ENCODE peak calls at places on chromosomes 7 and 10, in eight cellular contexts. P, K, C, S, D, M, X and V are unnamed samples.

GRCh38 chr10:27413387-27413786 is 90.7 kb upstream of the RAB18 start:
- DNase-seq in X (no peak), P (no peak), S (no peak), K (no peak), D (no peak), M (no peak), C (no peak), V (no peak)

GRCh38 chr10:117663750-117664149 is 121.2 kb downstream of the EMX2 start:
- DNase-seq in C (no peak), D (no peak), X (no peak), K (no peak), S (no peak), M (peak; percentile 37), P (peak; percentile 76), V (no peak)

GRCh38 chr10:95841711-95842498 is 65.9 kb upstream of the CC2D2B start:
- DNase-seq in S (peak; percentile 70), K (no peak), D (no peak), X (no peak), M (peak; percentile 21), P (peak; percentile 34), C (peak; percentile 71), V (peak; percentile 30)

GRCh38 chr7:42876182-42877068 is 35.4 kb downstream of the C7orf25 start:
- DNase-seq in D (no peak), S (peak; percentile 64), X (peak; percentile 49), P (peak; percentile 59), M (peak; percentile 55), C (peak; percentile 75), K (no peak), V (peak; percentile 15)

GRCh38 chr10:99172130-99172738 is 63.4 kb downstream of the HPSE2 start:
- DNase-seq in K (no peak), X (peak; percentile 18), P (no peak), D (peak; percentile 4), S (peak; percentile 34), M (peak; percentile 57), C (peak; percentile 61), V (peak; percentile 28)

GRCh38 chr7:133320887-133321286 is 68.0 kb downstream of the EXOC4 start:
- DNase-seq in C (no peak), M (no peak), X (no peak), S (no peak), K (no peak), P (no peak), D (no peak), V (no peak)

GRCh38 chr10:51896849-51897248 is 197.5 kb upstream of the CSTF2T start:
- DNase-seq in M (peak; percentile 13), K (no peak), X (no peak), S (no peak), D (no peak), C (no peak), P (no peak), V (no peak)

GRCh38 chr7:6035686-6036085 is 4.5 kb downstream of the ANKRD61 start:
- DNase-seq in S (no peak), C (no peak), D (no peak), X (no peak), K (no peak), M (no peak), P (no peak), V (no peak)

GRCh38 chr7:158973440-158973839 is 117.1 kb downstream of the DYNC2I1 start:
- DNase-seq in X (no peak), K (no peak), C (peak; percentile 57), P (peak; percentile 60), M (no peak), D (no peak), S (no peak), V (no peak)

GRCh38 chr10:71116426-71116825 is 95.9 kb upstream of the UNC5B start:
- DNase-seq in C (no peak), D (no peak), K (no peak), M (no peak), S (no peak), X (no peak), P (no peak), V (no peak)

GRCh38 chr10:11446133-11446532 is 165.3 kb downstream of the USP6NL start:
- DNase-seq in P (no peak), S (no peak), M (no peak), C (no peak), D (no peak), X (no peak), K (no peak), V (no peak)

GRCh38 chr7:42292991-42293521 is 56.0 kb upstream of the GLI3 start:
- DNase-seq in M (no peak), C (no peak), S (no peak), X (no peak), K (no peak), P (no peak), D (no peak), V (no peak)

GRCh38 chr7:132041108-132041507 is 484.7 kb upstream of the PODXL start:
- DNase-seq in P (no peak), M (no peak), K (no peak), D (no peak), C (no peak), S (no peak), X (no peak), V (no peak)

GRCh38 chr10:112607506-112607905 is 160.5 kb downstream of the VTI1A start:
- DNase-seq in X (no peak), P (no peak), C (no peak), S (no peak), D (no peak), K (no peak), M (no peak), V (no peak)

GRCh38 chr10:70053896-70054641 is 1.4 kb downstream of the MACROH2A2 start:
- DNase-seq in C (peak; percentile 60), X (peak; percentile 57), P (no peak), M (no peak), D (no peak), K (no peak), S (peak; percentile 16), V (no peak)

GRCh38 chr10:8049151-8049873 is 5.2 kb upstream of the GATA3 start:
- DNase-seq in X (no peak), C (no peak), S (no peak), P (peak; percentile 42), K (no peak), D (no peak), M (no peak), V (no peak)

GRCh38 chr7:8149222-8149621 is 112.7 kb downstream of the ICA1 start:
- DNase-seq in M (no peak), C (no peak), K (no peak), S (no peak), P (no peak), D (no peak), X (no peak), V (no peak)

GRCh38 chr7:45033261-45033930 is 33.4 kb downstream of the CCM2 start:
- DNase-seq in K (no peak), S (no peak), M (peak; percentile 17), C (no peak), X (no peak), P (no peak), D (no peak), V (no peak)

GRCh38 chr7:1661461-1661860 is 8.6 kb upstream of the ELFN1 start:
- DNase-seq in C (no peak), P (no peak), S (no peak), X (no peak), K (no peak), D (no peak), M (no peak), V (no peak)

GRCh38 chr7:50828801-50829200 is 46.1 kb upstream of the GRB10 start:
- DNase-seq in S (no peak), C (no peak), M (no peak), D (no peak), P (no peak), K (no peak), X (no peak), V (no peak)

GRCh38 chr7:149284850-149285580 is 23.0 kb downstream of the ZNF783 start:
- DNase-seq in X (peak; percentile 97), C (peak; percentile 95), D (peak; percentile 92), M (peak; percentile 44), P (peak; percentile 99), S (peak; percentile 97), K (peak; percentile 90), V (peak; percentile 89)

GRCh38 chr7:140653319-140654108 is 12.9 kb upstream of the DENND2A start:
- DNase-seq in S (peak; percentile 68), X (peak; percentile 56), C (peak; percentile 78), D (no peak), M (peak; percentile 45), P (peak; percentile 54), K (peak; percentile 14), V (peak; percentile 65)

GRCh38 chr7:50962962-50963374 is 180.3 kb upstream of the GRB10 start:
- DNase-seq in S (peak; percentile 91), M (no peak), P (no peak), X (no peak), K (no peak), C (peak; percentile 64), D (no peak), V (peak; percentile 5)

GRCh38 chr7:156017916-156018700 is 205.8 kb upstream of the SHH start:
- DNase-seq in X (no peak), K (no peak), S (no peak), C (peak; percentile 15), M (no peak), P (no peak), D (no peak), V (no peak)

GRCh38 chr10:29734640-29734979 is 99.8 kb upstream of the SVIL start:
- DNase-seq in D (no peak), M (no peak), C (peak; percentile 37), P (no peak), S (no peak), K (no peak), X (no peak), V (no peak)

GRCh38 chr10:128022216-128023196 is 103.7 kb downstream of the MKI67 start:
- DNase-seq in X (no peak), P (no peak), D (no peak), S (no peak), C (no peak), M (no peak), K (no peak), V (no peak)

GRCh38 chr7:151756076-151756731 is 120.7 kb downstream of the PRKAG2 start:
- DNase-seq in S (no peak), M (peak; percentile 77), X (no peak), P (no peak), D (no peak), C (no peak), K (peak; percentile 17), V (no peak)

GRCh38 chr7:117715784-117716445 is 157.3 kb downstream of the CTTNBP2 start:
- DNase-seq in D (no peak), P (peak; percentile 46), S (peak; percentile 71), M (peak; percentile 35), C (peak; percentile 60), X (peak; percentile 16), K (no peak), V (peak; percentile 77)

GRCh38 chr10:86863443-86863842 is 94.0 kb downstream of the MMRN2 start:
- DNase-seq in S (no peak), P (no peak), X (no peak), M (no peak), D (no peak), K (peak; percentile 44), C (no peak), V (no peak)

GRCh38 chr10:122021421-122021820 is 32.5 kb downstream of the TACC2 start:
- DNase-seq in P (no peak), C (no peak), D (no peak), X (no peak), S (peak; percentile 31), M (peak; percentile 10), K (no peak), V (no peak)

GRCh38 chr7:51146816-51147586 is 169.6 kb downstream of the COBL start:
- DNase-seq in X (no peak), K (no peak), S (no peak), C (no peak), M (no peak), P (no peak), D (no peak), V (no peak)

GRCh38 chr7:23369695-23370404 is 70.7 kb downstream of the MALSU1 start:
- DNase-seq in C (no peak), K (no peak), D (no peak), M (no peak), S (no peak), X (no peak), P (no peak), V (no peak)

GRCh38 chr10:62352356-62352963 is 21.7 kb upstream of the ZNF365 start:
- DNase-seq in C (no peak), M (peak; percentile 46), K (no peak), X (no peak), S (no peak), P (no peak), D (no peak), V (no peak)

GRCh38 chr7:116148108-116148507 is 62.2 kb upstream of the TES start:
- DNase-seq in K (no peak), C (no peak), X (no peak), M (no peak), S (no peak), P (no peak), D (no peak), V (no peak)